ENCODE peak calls at places on chromosomes 6 and 20, in ten cellular contexts. S, A, D, H, M, U, F, C, R and W are unnamed samples.

GRCh38 chr6:108739496-108740330 is 108.5 kb upstream of the ARMC2 start:
- DNase-seq in S (no peak), A (no peak), D (no peak), H (no peak), M (no peak), U (no peak), F (no peak), C (no peak), R (no peak), W (no peak)

GRCh38 chr6:31271641-31272357 is at the start of gene HLA-C:
- DNase-seq in S (peak), A (peak), D (peak), H (peak), M (peak), U (peak), F (peak), C (peak), R (peak), W (peak)

GRCh38 chr6:124994648-124995047 is 32.4 kb downstream of the RNF217 start:
- DNase-seq in S (no peak), A (no peak), D (no peak), H (no peak), M (no peak), U (no peak), F (no peak), C (no peak), R (no peak), W (no peak)

GRCh38 chr6:46325561-46326525 is 155.1 kb upstream of the ENPP5 start:
- DNase-seq in S (peak), A (peak), D (no peak), H (no peak), M (no peak), U (peak), F (no peak), C (peak), R (peak), W (peak)

GRCh38 chr6:86192123-86192522 is 549.4 kb upstream of the SYNCRIP start:
- DNase-seq in S (no peak), A (peak), D (no peak), H (peak), M (peak), U (no peak), F (no peak), C (peak), R (peak), W (no peak)

GRCh38 chr6:42345696-42346416 is 105.9 kb downstream of the TRERF1 start:
- DNase-seq in S (no peak), A (no peak), D (no peak), H (no peak), M (no peak), U (no peak), F (no peak), C (no peak), R (no peak), W (no peak)

GRCh38 chr6:131652472-131652871 is 15.4 kb downstream of the ENPP3 start:
- DNase-seq in S (no peak), A (peak), D (no peak), H (peak), M (peak), U (no peak), F (peak), C (no peak), R (no peak), W (no peak)

GRCh38 chr6:143677891-143678737 is at the start of gene PHACTR2:
- DNase-seq in S (peak), A (peak), D (peak), H (peak), M (peak), U (peak), F (peak), C (peak), R (peak), W (no peak)

GRCh38 chr20:47456952-47457724 is 44.5 kb upstream of the NCOA3 start:
- DNase-seq in S (no peak), A (peak), D (no peak), H (peak), M (no peak), U (no peak), F (peak), C (no peak), R (peak), W (no peak)

GRCh38 chr6:155630085-155630484 is 174.4 kb upstream of the NOX3 start:
- DNase-seq in S (no peak), A (no peak), D (no peak), H (no peak), M (no peak), U (no peak), F (no peak), C (no peak), R (no peak), W (no peak)

GRCh38 chr6:147678256-147678655 is 169.8 kb downstream of the SAMD5 start:
- DNase-seq in S (no peak), A (no peak), D (no peak), H (no peak), M (no peak), U (no peak), F (no peak), C (no peak), R (no peak), W (no peak)

GRCh38 chr20:4989570-4989969 is 11.7 kb downstream of the SLC23A2 start:
- DNase-seq in S (no peak), A (no peak), D (no peak), H (no peak), M (no peak), U (no peak), F (no peak), C (no peak), R (no peak), W (no peak)

GRCh38 chr6:13724174-13724573 is 12.5 kb upstream of the RANBP9 start:
- DNase-seq in S (no peak), A (peak), D (no peak), H (peak), M (no peak), U (no peak), F (peak), C (no peak), R (no peak), W (no peak)

GRCh38 chr6:85865665-85866372 is 223.1 kb upstream of the SYNCRIP start:
- DNase-seq in S (peak), A (peak), D (no peak), H (peak), M (peak), U (no peak), F (peak), C (no peak), R (peak), W (no peak)

GRCh38 chr20:63295422-63295821 is 2.4 kb downstream of the COL20A1 start:
- DNase-seq in S (no peak), A (no peak), D (no peak), H (no peak), M (no peak), U (no peak), F (no peak), C (no peak), R (no peak), W (peak)

GRCh38 chr6:34859951-34860350 is 27.9 kb downstream of the TAF11 start:
- DNase-seq in S (no peak), A (no peak), D (no peak), H (no peak), M (no peak), U (no peak), F (no peak), C (no peak), R (no peak), W (no peak)

GRCh38 chr6:107264357-107264831 is 149.1 kb upstream of the BEND3 start:
- DNase-seq in S (no peak), A (peak), D (no peak), H (peak), M (no peak), U (no peak), F (peak), C (no peak), R (peak), W (no peak)